ENCODE peak calls at places on chromosome 22, in six cellular contexts. E is right atrium auricular region, X is mammary epithelial cell, L is MM.1S, R is brain microvascular endothelial cell, Z is fibroblast of lung. Y is an unnamed sample.

GRCh38 chr22:48797731-48798130 is 1029.9 kb downstream of the BRD1 start:
- DNase-seq in L (no peak), E (no peak), X (no peak), R (no peak), Z (no peak), Y (no peak)

GRCh38 chr22:42399315-42400271 is 32.6 kb downstream of the NFAM1 start:
- DNase-seq in L (peak; percentile 85), X (no peak), E (no peak), Z (no peak), R (no peak), Y (peak; percentile 80)

GRCh38 chr22:24326266-24326665 is 55.6 kb downstream of the SPECC1L start:
- DNase-seq in Z (no peak), E (no peak), L (no peak), R (no peak), X (no peak), Y (no peak)

GRCh38 chr22:26404851-26405357 is 24.2 kb upstream of the ASPHD2 start:
- DNase-seq in X (no peak), E (no peak), L (no peak), R (no peak), Z (peak; percentile 16), Y (no peak)

GRCh38 chr22:23070418-23071162 is at the start of gene GNAZ:
- DNase-seq in L (no peak), X (no peak), R (no peak), E (no peak), Z (peak; percentile 10), Y (peak; percentile 85)

GRCh38 chr22:49019737-49020136 is 807.9 kb downstream of the BRD1 start:
- DNase-seq in Z (no peak), L (no peak), X (no peak), R (no peak), E (no peak), Y (no peak)

GRCh38 chr22:50546326-50547230 is 879 bp downstream of the KLHDC7B start:
- DNase-seq in E (no peak), X (no peak), L (no peak), Z (no peak), R (no peak), Y (no peak)

GRCh38 chr22:41410311-41410751 is 28.6 kb downstream of the TEF start:
- DNase-seq in Z (no peak), L (no peak), X (no peak), E (peak; percentile 65), R (no peak), Y (no peak)

GRCh38 chr22:17589810-17590375 is 26.6 kb downstream of the SLC25A18 start:
- DNase-seq in R (no peak), E (no peak), Z (no peak), L (no peak), X (no peak), Y (no peak)

GRCh38 chr22:49825944-49826602 is 1.6 kb downstream of the BRD1 start:
- DNase-seq in R (peak; percentile 40), X (peak; percentile 46), Z (peak; percentile 48), L (peak; percentile 26), E (no peak), Y (no peak)

GRCh38 chr22:36568846-36569245 is 39.9 kb upstream of the EIF3D start:
- DNase-seq in L (no peak), Z (no peak), E (no peak), X (no peak), R (no peak), Y (no peak)
- TF ChIP-seq CTCF in L (no peak), Z (no peak), E (no peak), X (no peak), R (no peak), Y (no peak)

GRCh38 chr22:19820880-19821522 is 33.7 kb downstream of the GNB1L start:
- DNase-seq in E (no peak), L (no peak), Z (no peak), X (no peak), R (no peak), Y (no peak)
- TF ChIP-seq CTCF in E (no peak), L (no peak), Z (no peak), X (no peak), R (peak; percentile 19), Y (no peak)

DNA sequence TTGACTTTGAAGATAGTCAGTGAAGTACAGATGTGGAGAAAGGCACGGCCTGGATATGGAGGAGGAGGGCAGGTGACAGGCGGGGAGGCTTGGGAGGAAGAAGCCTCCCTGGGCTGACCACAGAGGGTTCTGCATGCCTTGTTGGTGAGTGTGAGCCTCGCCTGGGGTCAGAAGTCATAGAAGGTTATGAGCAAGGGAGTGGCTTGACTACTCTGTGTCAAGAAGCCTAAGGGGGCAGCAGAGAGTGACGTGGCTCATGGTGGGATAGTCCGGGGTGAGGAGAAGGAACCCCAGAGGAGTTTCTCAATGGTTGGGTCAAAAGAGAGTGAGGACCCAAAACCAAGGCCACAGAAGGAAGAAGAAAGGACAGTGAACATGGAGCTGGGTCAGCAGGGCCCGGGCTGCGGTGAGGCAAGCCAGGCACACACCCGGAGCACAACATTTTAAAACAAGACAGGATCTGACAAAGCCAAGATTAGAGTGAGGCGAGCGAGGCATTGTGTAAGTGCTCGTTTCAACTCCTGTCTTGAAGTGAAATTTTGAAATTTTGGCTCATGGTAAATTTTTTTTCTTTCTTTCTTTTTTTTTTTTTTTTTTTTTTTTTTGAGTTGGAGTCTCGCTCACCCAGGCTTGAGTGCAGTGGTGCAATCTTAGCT is 31.9 kb downstream of the PDGFB start:
- DNase-seq in L (no peak), E (no peak), R (no peak), Z (peak; percentile 25), X (peak; percentile 62), Y (no peak)
- TF ChIP-seq CTCF in L (no peak), E (no peak), R (peak; percentile 39), Z (no peak), X (no peak), Y (no peak)

DNA sequence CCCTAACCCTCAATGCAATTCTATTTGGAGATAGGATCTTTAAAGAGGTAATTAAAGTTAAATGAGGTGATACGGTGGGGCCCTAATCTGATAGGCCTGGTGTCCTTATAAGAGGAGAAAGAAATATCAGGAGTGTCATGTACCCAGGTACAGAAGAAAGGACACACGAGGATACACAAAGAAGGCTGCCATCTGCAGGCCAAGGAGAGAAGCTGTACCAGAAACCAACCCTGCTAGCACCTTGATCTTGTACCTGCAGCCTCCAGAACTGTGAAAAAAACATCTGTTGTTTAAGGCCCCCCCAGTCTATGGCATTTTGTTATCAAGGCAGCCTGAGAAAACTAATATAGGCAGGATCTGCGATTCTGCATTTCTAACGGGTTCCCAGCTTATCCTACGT is 44.2 kb downstream of the FBXO7 start:
- DNase-seq in R (no peak), X (no peak), L (no peak), Z (no peak), E (no peak), Y (no peak)
- TF ChIP-seq CTCF in R (peak; percentile 55), X (peak; percentile 23), L (peak; percentile 35), Z (no peak), E (no peak), Y (no peak)

GRCh38 chr22:20205964-20206708 is 55.3 kb upstream of the CCDC188 start:
- DNase-seq in E (peak; percentile 79), X (peak; percentile 62), Z (peak; percentile 46), R (peak; percentile 38), L (peak; percentile 53), Y (no peak)

GRCh38 chr22:20204821-20205220 is 54.0 kb upstream of the CCDC188 start:
- DNase-seq in X (no peak), L (no peak), E (no peak), R (no peak), Z (no peak), Y (peak; percentile 59)

GRCh38 chr22:20207277-20208025 is 56.6 kb upstream of the CCDC188 start:
- DNase-seq in Z (no peak), L (no peak), X (no peak), R (no peak), E (no peak), Y (no peak)

GRCh38 chr22:20205464-20205963 is 54.7 kb upstream of the CCDC188 start:
- DNase-seq in R (no peak), X (no peak), L (no peak), Z (no peak), E (no peak), Y (no peak)

DNA sequence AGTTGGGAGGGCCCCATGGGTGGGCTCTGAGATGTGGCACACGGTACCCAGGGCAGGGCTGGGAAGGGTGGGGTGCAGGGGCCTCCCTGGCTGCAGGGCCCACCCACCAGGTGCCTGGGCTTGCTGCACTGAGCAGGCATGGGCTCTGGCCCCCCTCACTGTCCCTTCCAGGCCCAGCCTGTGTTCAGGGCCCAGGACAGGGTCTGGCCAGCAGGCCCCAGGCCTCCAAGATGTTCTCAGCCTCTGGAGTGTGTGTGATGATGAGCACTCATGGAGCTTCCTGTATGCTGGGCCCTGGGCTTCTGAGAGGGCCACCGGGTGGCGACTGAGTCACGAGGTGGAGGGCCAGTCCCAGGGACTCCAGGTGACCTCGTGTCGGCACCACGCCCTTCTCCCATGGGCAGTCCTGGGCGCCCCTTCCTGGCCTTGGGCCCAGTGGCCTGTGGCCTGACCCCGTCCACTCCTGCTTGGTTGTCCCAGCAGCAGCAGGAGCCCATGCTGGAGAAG is 55.9 kb upstream of the CCDC188 start:
- DNase-seq in L (no peak), R (peak; percentile 14), Z (no peak), E (no peak), X (peak; percentile 29), Y (no peak)
- TF ChIP-seq CTCF in L (no peak), R (no peak), Z (no peak), E (no peak), X (no peak), Y (no peak)

GRCh38 chr22:36480941-36481392 is 473 bp downstream of the TXN2 start:
- DNase-seq in X (no peak), Z (no peak), R (no peak), L (no peak), E (no peak), Y (no peak)

GRCh38 chr22:36486619-36487384 is 5.4 kb upstream of the TXN2 start:
- DNase-seq in R (peak; percentile 57), E (no peak), X (peak; percentile 47), Z (peak; percentile 47), L (peak; percentile 69), Y (no peak)

GRCh38 chr22:36478966-36479365 is 2.5 kb downstream of the TXN2 start:
- DNase-seq in X (no peak), R (no peak), E (no peak), L (no peak), Z (peak; percentile 18), Y (no peak)

GRCh38 chr22:36481393-36482168 is at the start of gene TXN2:
- DNase-seq in E (peak; percentile 97), R (peak; percentile 93), Z (peak; percentile 95), L (peak; percentile 96), X (peak; percentile 92), Y (peak; percentile 96)
- TF ChIP-seq CTCF in E (no peak), R (no peak), Z (no peak), L (no peak), X (no peak), Y (no peak)